ENCODE peak calls at places on chromosomes 1 and 21, in nine cellular contexts. Z is H7; U is G401; L is MCF 10A; R is HAP-1; X is frontal cortex; H is iris pigment epithelial cell; K is stimulated activated naive B cell treated with anti-CD40 and anti-IgM and Interleukin-4, amounts not matched to agents 10 μg/mL and 1 μg/mL and 100 μg/mL, for 72 hours; T is HT-29. E is an unnamed sample.

GRCh38 chr1:117346206-117346928 is 20.9 kb upstream of the MAN1A2 start:
- DNase-seq in Z (peak; percentile 28), U (no peak), L (peak; percentile 46), R (no peak), X (no peak), H (no peak), K (no peak), T (no peak), E (no peak)

GRCh38 chr1:25568834-25569598 is 25.6 kb downstream of the LDLRAP1 start:
- DNase-seq in Z (no peak), U (peak; percentile 20), L (peak; percentile 86), R (no peak), X (peak; percentile 62), H (peak; percentile 85), K (no peak), T (peak; percentile 22), E (no peak)

GRCh38 chr1:46244656-46245371 is 2.7 kb upstream of the RAD54L start:
- DNase-seq in Z (peak; percentile 68), U (peak; percentile 15), L (peak; percentile 38), R (peak; percentile 14), X (peak; percentile 22), H (peak; percentile 22), K (no peak), T (peak; percentile 41), E (peak; percentile 23)

GRCh38 chr1:224626042-224626441 is 9.9 kb downstream of the CNIH3 start:
- DNase-seq in Z (no peak), U (no peak), L (no peak), R (no peak), X (no peak), H (peak; percentile 82), K (no peak), T (no peak), E (no peak)

GRCh38 chr1:105087496-105087895 is 1337.8 kb downstream of the AMY1C start:
- DNase-seq in Z (no peak), U (no peak), L (peak; percentile 63), R (no peak), X (no peak), H (no peak), K (no peak), T (peak; percentile 8), E (no peak)

GRCh38 chr21:26840912-26841311 is 4.3 kb downstream of the ADAMTS1 start:
- DNase-seq in Z (no peak), U (no peak), L (peak; percentile 94), R (no peak), X (peak; percentile 20), H (peak; percentile 36), K (no peak), T (peak; percentile 4), E (no peak)

GRCh38 chr1:232012773-232013386 is 386.3 kb downstream of the DISC1 start:
- DNase-seq in Z (no peak), U (peak; percentile 12), L (peak; percentile 30), R (no peak), X (peak; percentile 10), H (peak; percentile 18), K (no peak), T (no peak), E (no peak)

GRCh38 chr1:110829955-110830553 is 42.9 kb upstream of the CD53 start:
- DNase-seq in Z (peak; percentile 62), U (peak; percentile 8), L (peak; percentile 62), R (peak; percentile 62), X (no peak), H (peak; percentile 16), K (peak; percentile 4), T (peak; percentile 63), E (peak; percentile 21)

GRCh38 chr21:35512321-35512720 is 463.2 kb upstream of the RUNX1 start:
- DNase-seq in Z (no peak), U (no peak), L (no peak), R (no peak), X (no peak), H (no peak), K (no peak), T (no peak), E (no peak)

GRCh38 chr21:16821588-16821987 is 691.3 kb upstream of the CXADR start:
- DNase-seq in Z (no peak), U (no peak), L (no peak), R (no peak), X (no peak), H (peak; percentile 45), K (no peak), T (no peak), E (no peak)

GRCh38 chr21:39575778-39576177 is 37.0 kb upstream of the B3GALT5 start:
- DNase-seq in Z (no peak), U (no peak), L (peak; percentile 14), R (no peak), X (no peak), H (peak; percentile 28), K (no peak), T (no peak), E (no peak)

E was measured in GM06990.